ENCODE peak calls at places on chromosomes 1 and 21, in ten cellular contexts. S is suprapubic skin, V is breast epithelium, U is stomach, K is esophagus muscularis mucosa, R is GM23338, L is HCT116, W is HepG2, F is vagina, Q is prostate gland. Y is an unnamed sample.

GRCh38 chr1:211813590-211813989 is 17.0 kb downstream of the LPGAT1 start:
- DNase-seq in S (no peak), V (no peak), U (peak; percentile 83), K (no peak), R (no peak), L (no peak), W (no peak), F (no peak), Q (peak; percentile 72), Y (no peak)

GRCh38 chr1:3281735-3282134 is 172.7 kb upstream of the ARHGEF16 start:
- DNase-seq in S (no peak), V (no peak), U (no peak), K (no peak), R (no peak), L (no peak), W (no peak), F (no peak), Q (no peak), Y (no peak)

GRCh38 chr21:44365967-44366585 is 12.7 kb downstream of the TRPM2 start:
- DNase-seq in S (no peak), V (no peak), U (no peak), K (no peak), R (no peak), L (no peak), W (no peak), F (no peak), Q (no peak), Y (no peak)

GRCh38 chr21:45266518-45267389 is 20.9 kb downstream of the POFUT2 start:
- DNase-seq in S (peak; percentile 55), V (peak; percentile 16), U (peak; percentile 29), K (no peak), R (no peak), L (no peak), W (no peak), F (no peak), Q (no peak), Y (no peak)

GRCh38 chr1:2529776-2530500 is at the start of gene HES5:
- DNase-seq in S (no peak), V (no peak), U (peak; percentile 51), K (no peak), R (peak; percentile 82), L (no peak), W (no peak), F (no peak), Q (no peak), Y (no peak)

GRCh38 chr1:64923294-64923718 is 43.0 kb downstream of the JAK1 start:
- DNase-seq in S (no peak), V (no peak), U (no peak), K (peak; percentile 5), R (no peak), L (no peak), W (no peak), F (no peak), Q (no peak), Y (no peak)

GRCh38 chr1:235809949-235810348 is 56.8 kb downstream of the LYST start:
- DNase-seq in S (no peak), V (no peak), U (no peak), K (no peak), R (no peak), L (no peak), W (no peak), F (no peak), Q (no peak), Y (no peak)

GRCh38 chr1:22176258-22176657 is 33.4 kb upstream of the WNT4 start:
- DNase-seq in S (no peak), V (no peak), U (no peak), K (no peak), R (no peak), L (no peak), W (no peak), F (no peak), Q (no peak), Y (peak; percentile 72)

GRCh38 chr1:61201035-61201434 is 118.7 kb downstream of the NFIA start:
- DNase-seq in S (no peak), V (no peak), U (no peak), K (no peak), R (no peak), L (no peak), W (no peak), F (no peak), Q (no peak), Y (no peak)

GRCh38 chr1:61208172-61208571 is 125.8 kb downstream of the NFIA start:
- DNase-seq in S (no peak), V (no peak), U (no peak), K (no peak), R (no peak), L (no peak), W (no peak), F (no peak), Q (no peak), Y (no peak)

GRCh38 chr1:61202854-61203603 is 120.7 kb downstream of the NFIA start:
- DNase-seq in S (no peak), V (no peak), U (no peak), K (no peak), R (no peak), L (no peak), W (no peak), F (no peak), Q (no peak), Y (no peak)

GRCh38 chr1:61207416-61207815 is 125.1 kb downstream of the NFIA start:
- DNase-seq in S (no peak), V (no peak), U (no peak), K (no peak), R (no peak), L (no peak), W (no peak), F (no peak), Q (no peak), Y (no peak)

GRCh38 chr1:61204528-61204927 is 122.2 kb downstream of the NFIA start:
- DNase-seq in S (no peak), V (no peak), U (no peak), K (no peak), R (no peak), L (no peak), W (no peak), F (no peak), Q (no peak), Y (no peak)
- TF ChIP-seq POLR2AphosphoS5 in S (no peak), V (no peak), U (no peak), K (no peak), R (no peak), L (no peak), W (no peak), F (no peak), Q (no peak), Y (no peak)

GRCh38 chr1:54405894-54406293 is 300 bp downstream of the SSBP3 start:
- DNase-seq in S (no peak), V (no peak), U (peak; percentile 42), K (no peak), R (peak; percentile 54), L (no peak), W (no peak), F (no peak), Q (no peak), Y (no peak)

GRCh38 chr1:54406339-54407181 is at the start of gene SSBP3:
- DNase-seq in S (peak; percentile 94), V (peak; percentile 87), U (peak; percentile 95), K (peak; percentile 95), R (peak; percentile 94), L (peak; percentile 75), W (peak; percentile 79), F (no peak), Q (peak; percentile 91), Y (peak; percentile 92)

GRCh38 chr1:54407957-54408700 is 1.9 kb upstream of the SSBP3 start:
- DNase-seq in S (no peak), V (peak; percentile 59), U (no peak), K (no peak), R (peak; percentile 65), L (peak; percentile 61), W (no peak), F (no peak), Q (no peak), Y (no peak)

GRCh38 chr1:54408701-54409066 is 2.5 kb upstream of the SSBP3 start:
- DNase-seq in S (no peak), V (no peak), U (no peak), K (no peak), R (no peak), L (no peak), W (no peak), F (no peak), Q (no peak), Y (no peak)

GRCh38 chr1:54407201-54407956 is 1.2 kb upstream of the SSBP3 start:
- DNase-seq in S (no peak), V (peak; percentile 85), U (peak; percentile 75), K (no peak), R (peak; percentile 98), L (peak; percentile 94), W (peak; percentile 86), F (no peak), Q (peak; percentile 79), Y (no peak)
- TF ChIP-seq POLR2AphosphoS5 in S (no peak), V (no peak), U (peak; percentile 71), K (peak; percentile 81), R (no peak), L (peak; percentile 53), W (no peak), F (peak; percentile 98), Q (peak; percentile 92), Y (no peak)

GRCh38 chr1:30748699-30749401 is 8.7 kb downstream of the LAPTM5 start:
- DNase-seq in S (no peak), V (no peak), U (no peak), K (no peak), R (no peak), L (no peak), W (no peak), F (no peak), Q (no peak), Y (no peak)

GRCh38 chr1:30748098-30748698 is 9.4 kb downstream of the LAPTM5 start:
- DNase-seq in S (no peak), V (peak; percentile 37), U (no peak), K (no peak), R (no peak), L (no peak), W (no peak), F (no peak), Q (peak; percentile 64), Y (no peak)

GRCh38 chr1:30751830-30752650 is 5.5 kb downstream of the LAPTM5 start:
- DNase-seq in S (no peak), V (no peak), U (no peak), K (no peak), R (no peak), L (no peak), W (no peak), F (no peak), Q (no peak), Y (no peak)

GRCh38 chr1:30750751-30751291 is 6.8 kb downstream of the LAPTM5 start:
- DNase-seq in S (no peak), V (no peak), U (no peak), K (no peak), R (no peak), L (no peak), W (no peak), F (no peak), Q (no peak), Y (no peak)

GRCh38 chr1:30749691-30750583 is 7.6 kb downstream of the LAPTM5 start:
- DNase-seq in S (no peak), V (no peak), U (no peak), K (no peak), R (no peak), L (no peak), W (no peak), F (no peak), Q (no peak), Y (no peak)
- TF ChIP-seq POLR2AphosphoS5 in S (no peak), V (no peak), U (no peak), K (no peak), R (no peak), L (no peak), W (no peak), F (no peak), Q (no peak), Y (peak; percentile 72)

DNA sequence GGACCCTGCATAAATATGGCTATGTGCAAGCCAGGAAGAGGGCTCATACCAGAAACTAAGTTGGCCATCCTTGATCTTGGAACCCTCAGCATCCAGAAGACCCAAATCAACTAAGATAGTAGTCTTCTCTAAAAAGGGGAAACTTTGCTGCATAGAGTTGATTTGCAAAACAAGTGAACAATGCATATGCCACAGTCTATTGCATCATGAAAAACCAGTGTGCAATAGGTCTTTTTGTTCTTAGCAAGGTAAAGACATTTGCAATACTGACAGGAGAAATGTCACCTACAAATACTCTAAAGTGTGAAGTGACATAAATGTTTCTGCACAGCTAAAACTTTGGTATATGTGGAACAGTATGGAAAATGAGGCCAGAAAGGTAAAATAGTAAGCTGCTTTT is 2.0 kb upstream of the IFI16 start:
- DNase-seq in S (no peak), V (no peak), U (no peak), K (no peak), R (no peak), L (no peak), W (no peak), F (no peak), Q (no peak), Y (no peak)
- TF ChIP-seq POLR2AphosphoS5 in S (no peak), V (no peak), U (no peak), K (no peak), R (no peak), L (no peak), W (no peak), F (no peak), Q (no peak), Y (no peak)